ENCODE peak calls at places on chromosomes 13 and 19, in seven cellular contexts. M is coronary artery; G is stimulated activated CD4-positive, alpha-beta T cell treated with anti-CD3 and anti-CD28 coated beads, Interleukin-4, amount 100 ng/mL, for 48 hours; O is germinal center; Y is NCI-H226; L is GM12891; X is stimulated activated CD8-positive, alpha-beta memory T cell treated with anti-CD3 and anti-CD28 coated beads, Interleukin-15, amount 100 ng/mL, for 4 hours. C is an unnamed sample.

GRCh38 chr13:101527130-101527529 is 74.7 kb downstream of the ITGBL1 start:
- DNase-seq in M (no peak), G (no peak), O (no peak), Y (peak; percentile 18), L (no peak), X (no peak), C (no peak)

GRCh38 chr13:49585220-49586157 is at the start of gene RCBTB1:
- DNase-seq in M (peak; percentile 84), G (peak; percentile 56), O (peak; percentile 95), Y (peak; percentile 66), L (peak; percentile 96), X (peak; percentile 51), C (peak; percentile 53)

GRCh38 chr19:38647966-38648788 is 728 bp downstream of the ACTN4 start:
- DNase-seq in M (no peak), G (no peak), O (no peak), Y (no peak), L (no peak), X (no peak), C (no peak)

GRCh38 chr19:27794444-27795042 is 1418.4 kb downstream of the UQCRFS1 start:
- DNase-seq in M (no peak), G (no peak), O (peak; percentile 33), Y (no peak), L (peak; percentile 17), X (no peak), C (peak; percentile 20)

GRCh38 chr19:11887618-11888531 is at the start of gene ZNF69:
- DNase-seq in M (peak; percentile 90), G (peak; percentile 53), O (peak; percentile 83), Y (no peak), L (peak; percentile 30), X (peak; percentile 33), C (peak; percentile 65)

GRCh38 chr13:22757530-22758120 is 423.2 kb upstream of the SGCG start:
- DNase-seq in M (no peak), G (no peak), O (no peak), Y (no peak), L (no peak), X (no peak), C (peak; percentile 4)

GRCh38 chr13:29959621-29960020 is 109.2 kb upstream of the UBL3 start:
- DNase-seq in M (no peak), G (no peak), O (no peak), Y (no peak), L (no peak), X (no peak), C (no peak)

GRCh38 chr19:48627211-48627864 is 8.0 kb downstream of the SPHK2 start:
- DNase-seq in M (no peak), G (no peak), O (no peak), Y (no peak), L (no peak), X (no peak), C (no peak)

GRCh38 chr13:77896536-77896935 is 22.1 kb downstream of the EDNRB start:
- DNase-seq in M (no peak), G (no peak), O (no peak), Y (no peak), L (no peak), X (no peak), C (peak; percentile 51)

C was measured in astrocyte of the spinal cord.